ENCODE peak calls at places on chromosomes 12 and 14, in four cellular contexts. Y is K562, S is IMR-90, Q is H1. B is an unnamed sample.

GRCh38 chr14:75125617-75126016 is 1.2 kb downstream of the NEK9 start:
- DNase-seq in Q (no peak), Y (no peak), S (peak), B (no peak)

GRCh38 chr14:91837076-91837475 is 30.3 kb downstream of the TC2N start:
- DNase-seq in Q (no peak), S (no peak), Y (no peak), B (no peak)

GRCh38 chr12:68739891-68740290 is 6.1 kb upstream of the SLC35E3 start:
- DNase-seq in S (no peak), Q (no peak), Y (no peak), B (no peak)

GRCh38 chr14:65412881-65413738 is 580 bp downstream of the FUT8 start:
- DNase-seq in Q (no peak), Y (peak), S (peak), B (no peak)

GRCh38 chr14:37900582-37900981 is 305.2 kb downstream of the TTC6 start:
- DNase-seq in Q (no peak), Y (no peak), S (peak), B (no peak)

GRCh38 chr12:79098530-79098929 is 234.0 kb downstream of the SYT1 start:
- DNase-seq in Q (no peak), Y (no peak), S (no peak), B (no peak)

GRCh38 chr14:52025310-52025709 is 36.0 kb downstream of the RTRAF start:
- DNase-seq in Q (no peak), Y (no peak), S (peak), B (no peak)

GRCh38 chr12:48004039-48004940 is at the start of gene COL2A1:
- DNase-seq in Y (no peak), Q (no peak), S (peak), B (no peak)

GRCh38 chr12:83784298-83784890 is 1097.7 kb downstream of the TMTC2 start:
- DNase-seq in Y (no peak), S (no peak), Q (no peak), B (no peak)

GRCh38 chr14:95327558-95328374 is 8.1 kb upstream of the CLMN start:
- DNase-seq in Y (no peak), S (no peak), Q (no peak), B (peak)

GRCh38 chr14:91866061-91866460 is 1.3 kb downstream of the TC2N start:
- DNase-seq in Y (no peak), Q (no peak), S (no peak), B (no peak)

GRCh38 chr14:21066882-21067502 is 3.1 kb upstream of the ARHGEF40 start:
- DNase-seq in Q (no peak), Y (peak), S (no peak), B (no peak)

GRCh38 chr12:29104495-29104894 is 44.6 kb upstream of the FAR2 start:
- DNase-seq in Y (no peak), S (no peak), Q (no peak), B (no peak)

GRCh38 chr12:120928864-120929652 is 24.9 kb upstream of the SPPL3 start:
- DNase-seq in Q (no peak), Y (no peak), S (no peak), B (no peak)

GRCh38 chr12:84811291-84811690 is 101.3 kb downstream of the SLC6A15 start:
- DNase-seq in Y (no peak), Q (no peak), S (peak), B (no peak)

GRCh38 chr14:53619625-53620324 is 336.9 kb downstream of the BMP4 start:
- DNase-seq in Y (no peak), S (peak), Q (no peak), B (no peak)

GRCh38 chr12:125015680-125016310 is 22.4 kb downstream of the BRI3BP start:
- DNase-seq in S (no peak), Y (no peak), Q (no peak), B (no peak)

GRCh38 chr14:100246136-100246535 is 7.2 kb downstream of the YY1 start:
- DNase-seq in S (no peak), Q (no peak), Y (no peak), B (no peak)

GRCh38 chr12:122422769-122423257 is 344 bp upstream of the CLIP1 start:
- DNase-seq in Q (no peak), S (peak), Y (peak), B (no peak)

GRCh38 chr12:87150969-87151662 is 878.1 kb downstream of the C12orf50 start:
- DNase-seq in Q (no peak), S (no peak), Y (no peak), B (peak)

GRCh38 chr12:131428086-131428685 is 282.7 kb upstream of the SFSWAP start:
- DNase-seq in Y (no peak), S (no peak), Q (no peak), B (no peak)

GRCh38 chr14:103546651-103547454 is 15.6 kb downstream of the BAG5 start:
- DNase-seq in Q (no peak), Y (peak), S (no peak), B (no peak)

GRCh38 chr14:103738706-103739451 is 23.3 kb downstream of the ZFYVE21 start:
- DNase-seq in Q (no peak), Y (no peak), S (no peak), B (no peak)

GRCh38 chr12:10634427-10634826 is 21.0 kb upstream of the MAGOHB start:
- DNase-seq in Q (no peak), S (peak), Y (no peak), B (no peak)

GRCh38 chr14:103023881-103024473 is 33.4 kb downstream of the CDC42BPB start:
- DNase-seq in Q (no peak), S (peak), Y (no peak), B (no peak)

GRCh38 chr14:30657050-30657449 is 34.9 kb downstream of the SCFD1 start:
- DNase-seq in Q (no peak), Y (no peak), S (no peak), B (no peak)

GRCh38 chr12:99670635-99671034 is 23.1 kb downstream of the GARIN6 start:
- DNase-seq in S (peak), Q (peak), Y (no peak), B (no peak)

GRCh38 chr12:102757154-102757873 is 159.7 kb downstream of the PAH start:
- DNase-seq in Q (no peak), Y (no peak), S (no peak), B (no peak)

GRCh38 chr12:114685320-114685781 is 1.4 kb upstream of the TBX3 start:
- DNase-seq in Y (no peak), S (no peak), Q (no peak), B (no peak)

GRCh38 chr14:27727371-27727770 is 1039.2 kb upstream of the FOXG1 start:
- DNase-seq in Q (no peak), S (no peak), Y (no peak), B (no peak)

GRCh38 chr12:92570056-92570753 is 132.6 kb upstream of the PLEKHG7 start:
- DNase-seq in S (peak), Q (no peak), Y (peak), B (peak)

GRCh38 chr12:26746315-26746714 is 86.7 kb downstream of the ITPR2 start:
- DNase-seq in Q (no peak), S (peak), Y (no peak), B (no peak)

GRCh38 chr12:121128908-121129704 is 3.6 kb upstream of the P2RX7 start:
- DNase-seq in S (peak), Q (no peak), Y (peak), B (peak)

GRCh38 chr12:53695148-53696138 is 19.6 kb upstream of the ATP5MC2 start:
- DNase-seq in Y (peak), Q (no peak), S (peak), B (no peak)

GRCh38 chr12:131466306-131466705 is 244.6 kb upstream of the SFSWAP start:
- DNase-seq in Q (no peak), S (no peak), Y (no peak), B (no peak)

GRCh38 chr12:122423258-122424165 is 1.0 kb upstream of the CLIP1 start:
- DNase-seq in S (peak), Y (peak), Q (no peak), B (no peak)

GRCh38 chr12:85057370-85057963 is 21.3 kb downstream of the LRRIQ1 start:
- DNase-seq in S (peak), Y (peak), Q (no peak), B (no peak)

GRCh38 chr14:96105921-96106441 is 66.8 kb downstream of the C14orf132 start:
- DNase-seq in Y (no peak), Q (no peak), S (no peak), B (no peak)

GRCh38 chr12:119115296-119115905 is 63.3 kb upstream of the HSPB8 start:
- DNase-seq in Y (peak), S (peak), Q (no peak), B (no peak)

GRCh38 chr14:26531894-26532293 is 65.9 kb downstream of the NOVA1 start:
- DNase-seq in S (peak), Q (no peak), Y (no peak), B (no peak)
- TF ChIP-seq CTCF in S (peak), Q (no peak), Y (no peak), B (no peak)

GRCh38 chr12:116667752-116668151 is 70.1 kb downstream of the SPRING1 start:
- DNase-seq in Q (no peak), Y (no peak), S (no peak), B (no peak)

GRCh38 chr12:116665666-116666304 is 72.1 kb downstream of the SPRING1 start:
- DNase-seq in S (no peak), Q (no peak), Y (no peak), B (no peak)

GRCh38 chr12:116662612-116663144 is 75.2 kb downstream of the SPRING1 start:
- DNase-seq in S (peak), Q (no peak), Y (no peak), B (no peak)

GRCh38 chr12:116670859-116671258 is 67.0 kb downstream of the SPRING1 start:
- DNase-seq in S (no peak), Y (no peak), Q (no peak), B (no peak)

DNA sequence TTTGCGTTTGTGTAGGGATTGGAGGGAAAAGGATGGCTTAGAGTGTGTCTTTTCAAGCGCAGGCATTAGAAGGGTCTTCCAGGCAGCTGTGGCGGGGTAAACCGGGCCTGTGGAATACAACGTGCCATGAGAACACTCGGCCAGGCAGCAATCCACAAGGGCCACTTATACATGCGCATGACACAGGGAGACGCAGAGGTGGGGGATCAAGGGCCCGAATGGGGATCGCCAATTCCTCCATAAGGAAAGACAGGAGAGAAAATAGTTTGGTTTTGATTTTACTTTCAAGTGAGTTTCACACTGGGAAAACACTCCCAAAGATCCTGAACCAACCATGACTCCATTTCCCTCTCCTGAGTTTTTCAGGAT is 71.6 kb downstream of the SPRING1 start:
- DNase-seq in Q (no peak), Y (no peak), S (no peak), B (no peak)
- TF ChIP-seq CHD1 in Q (no peak), Y (no peak), S (no peak), B (no peak)

GRCh38 chr12:38664661-38665269 is 240.6 kb downstream of the CPNE8 start:
- DNase-seq in Y (peak), Q (no peak), S (no peak), B (peak)
- TF ChIP-seq CTCF in Y (peak), Q (no peak), S (no peak), B (peak)

GRCh38 chr12:12449533-12450025 is 92.7 kb downstream of the BORCS5 start:
- DNase-seq in Y (no peak), Q (no peak), S (peak), B (no peak)
- TF ChIP-seq CHD1 in Y (no peak), Q (no peak), S (no peak), B (no peak)

GRCh38 chr12:80607361-80608135 is 99.9 kb upstream of the MYF6 start:
- DNase-seq in S (no peak), Q (no peak), Y (no peak), B (no peak)
- TF ChIP-seq CTCF in S (no peak), Q (no peak), Y (no peak), B (no peak)

DNA sequence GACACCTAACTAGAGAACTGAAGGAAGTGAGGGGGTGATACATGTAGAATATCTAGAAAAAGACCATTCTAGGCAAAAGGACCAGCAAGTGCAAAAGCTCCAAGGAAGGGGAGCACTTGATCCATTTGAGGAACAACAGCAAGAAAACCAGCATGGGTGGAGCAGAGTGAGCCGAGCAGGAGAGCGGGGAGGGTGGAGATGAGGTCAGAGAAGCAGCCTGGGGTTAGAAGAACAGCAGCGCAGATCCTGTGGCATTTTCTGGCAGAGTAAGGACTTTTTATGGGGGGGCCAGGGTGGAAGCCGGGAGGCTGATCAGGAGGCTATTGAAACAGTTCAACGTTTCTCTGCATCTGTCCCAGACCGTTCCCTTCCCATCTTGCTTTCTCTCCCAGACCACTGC is 24.5 kb upstream of the TMCC3 start:
- DNase-seq in S (no peak), Y (no peak), Q (no peak), B (no peak)
- TF ChIP-seq CHD1 in S (no peak), Y (no peak), Q (no peak), B (no peak)

B was measured in GM12878.